ENCODE peak calls at places on chromosomes 6 and 20, in four cellular contexts. W is amniotic epithelial cell; U is stimulated activated CD4-positive, alpha-beta T cell treated with anti-CD3 and anti-CD28 coated beads, Interleukin-12 subunit alpha, Interleukin-12 subunit beta, amount 100 ng/mL, for 24 hours; X is CD8-positive, alpha-beta T cell. P is an unnamed sample.

GRCh38 chr20:35988910-35989463 is 20.6 kb downstream of the CNBD2 start:
- DNase-seq in X (no peak), W (peak; percentile 67), U (no peak), P (no peak)

GRCh38 chr6:43962458-43962857 is 164.8 kb downstream of the MRPL14 start:
- DNase-seq in W (peak; percentile 88), X (no peak), U (no peak), P (no peak)

GRCh38 chr6:12150812-12151432 is 138.8 kb downstream of the HIVEP1 start:
- DNase-seq in W (peak; percentile 42), U (peak; percentile 5), X (peak; percentile 60), P (no peak)

GRCh38 chr20:58228484-58229197 is at the start of gene ANKRD60:
- DNase-seq in X (peak; percentile 86), U (peak; percentile 21), W (peak; percentile 28), P (peak; percentile 80)

GRCh38 chr20:63427206-63427605 is 45.2 kb downstream of the KCNQ2 start:
- DNase-seq in U (no peak), W (no peak), X (no peak), P (no peak)

GRCh38 chr6:159217595-159218275 is 48.5 kb downstream of the FNDC1 start:
- DNase-seq in W (peak; percentile 9), X (no peak), U (no peak), P (no peak)

GRCh38 chr20:13996265-13996664 is 949 bp downstream of the MACROD2 start:
- DNase-seq in W (no peak), U (no peak), X (no peak), P (no peak)

GRCh38 chr6:11429577-11429976 is 108.0 kb upstream of the TMEM170B start:
- DNase-seq in U (no peak), X (no peak), W (peak; percentile 21), P (no peak)

GRCh38 chr20:5557123-5557522 is 193.1 kb upstream of the SHLD1 start:
- DNase-seq in W (peak; percentile 59), X (peak; percentile 57), U (peak; percentile 47), P (no peak)

GRCh38 chr20:56636701-56637100 is 7.6 kb downstream of the TFAP2C start:
- DNase-seq in X (no peak), W (no peak), U (no peak), P (no peak)

GRCh38 chr20:42219005-42219404 is 600.8 kb upstream of the CHD6 start:
- DNase-seq in X (no peak), W (no peak), U (no peak), P (no peak)

GRCh38 chr6:106525111-106525884 is 104.0 kb downstream of the RTN4IP1 start:
- DNase-seq in U (no peak), X (no peak), W (no peak), P (no peak)

GRCh38 chr6:33699131-33699530 is 12.4 kb downstream of the UQCC2 start:
- DNase-seq in X (no peak), U (no peak), W (no peak), P (no peak)

GRCh38 chr6:109482913-109483743 is at the start of gene ZBTB24:
- DNase-seq in W (peak; percentile 82), U (peak; percentile 88), X (peak; percentile 91), P (peak; percentile 96)

GRCh38 chr20:4726710-4727391 is 5.1 kb downstream of the PRND start:
- DNase-seq in W (peak; percentile 73), X (peak; percentile 62), U (peak; percentile 11), P (no peak)

GRCh38 chr6:18302561-18303439 is 38.5 kb upstream of the DEK start:
- DNase-seq in U (no peak), W (peak; percentile 18), X (no peak), P (no peak)

GRCh38 chr6:28330033-28330432 is 5.9 kb downstream of the ZSCAN31 start:
- DNase-seq in U (no peak), X (no peak), W (no peak), P (no peak)

GRCh38 chr6:161257778-161258457 is 15.9 kb downstream of the AGPAT4 start:
- DNase-seq in X (no peak), U (no peak), W (peak; percentile 86), P (peak; percentile 17)

GRCh38 chr20:63595416-63596127 is 21.5 kb upstream of the HELZ2 start:
- DNase-seq in X (no peak), W (no peak), U (no peak), P (no peak)

GRCh38 chr20:59629141-59630045 is 25.1 kb downstream of the PHACTR3 start:
- DNase-seq in W (no peak), X (no peak), U (no peak), P (no peak)

GRCh38 chr6:105748737-105749161 is 337.4 kb upstream of the PRDM1 start:
- DNase-seq in X (no peak), U (no peak), W (peak; percentile 34), P (no peak)

GRCh38 chr20:21808863-21809664 is 103.6 kb downstream of the PAX1 start:
- DNase-seq in U (peak; percentile 25), W (no peak), X (no peak), P (no peak)

GRCh38 chr20:24699321-24700165 is 230.1 kb downstream of the SYNDIG1 start:
- DNase-seq in W (no peak), X (no peak), U (no peak), P (peak; percentile 79)

GRCh38 chr6:74369556-74369993 is 673.6 kb downstream of the CD109 start:
- DNase-seq in W (peak; percentile 89), X (no peak), U (no peak), P (no peak)

GRCh38 chr20:50020283-50020682 is 37.5 kb downstream of the SNAI1 start:
- DNase-seq in X (no peak), W (peak; percentile 37), U (no peak), P (no peak)

GRCh38 chr6:45483021-45483420 is 105.3 kb upstream of the SUPT3H start:
- DNase-seq in U (no peak), W (peak; percentile 99), X (no peak), P (no peak)

GRCh38 chr6:106959985-106960384 is 14.5 kb downstream of the CD24 start:
- DNase-seq in U (no peak), X (no peak), W (no peak), P (no peak)

GRCh38 chr6:6003334-6004146 is 3.2 kb downstream of the NRN1 start:
- DNase-seq in X (no peak), W (no peak), U (peak; percentile 26), P (no peak)

GRCh38 chr20:31866221-31866620 is 4.1 kb downstream of the DUSP15 start:
- DNase-seq in X (no peak), U (no peak), W (no peak), P (no peak)

GRCh38 chr20:45592574-45593189 is 13.6 kb upstream of the WFDC8 start:
- DNase-seq in X (no peak), U (peak; percentile 4), W (peak; percentile 16), P (no peak)

GRCh38 chr6:137165375-137166246 is 7.8 kb downstream of the IL22RA2 start:
- DNase-seq in U (peak; percentile 17), X (peak; percentile 26), W (peak; percentile 34), P (no peak)

P was measured in lower leg skin.